ENCODE peak calls at places on chromosome 4, in six cellular contexts. One of them, this sample, is unnamed.

GRCh38 chr4:27474691-27475090 is 614.0 kb downstream of the STIM2 start:
- DNase-seq in spleen: no peak
- DNase-seq in GM23248: no peak
- DNase-seq in hepatocyte: no peak
- DNase-seq in OCI-LY7: no peak
- DNase-seq in GM12878: no peak
- DNase-seq in this sample: no peak

GRCh38 chr4:183485411-183486160 is 19.3 kb upstream of the ING2 start:
- DNase-seq in GM12878: no peak
- DNase-seq in hepatocyte: no peak
- DNase-seq in spleen: no peak
- DNase-seq in GM23248: peak; percentile 82
- DNase-seq in OCI-LY7: no peak
- DNase-seq in this sample: no peak

GRCh38 chr4:8044699-8045098 is 105.0 kb upstream of the AFAP1 start:
- DNase-seq in GM12878: no peak
- DNase-seq in GM23248: no peak
- DNase-seq in hepatocyte: no peak
- DNase-seq in OCI-LY7: no peak
- DNase-seq in spleen: no peak
- DNase-seq in this sample: no peak

GRCh38 chr4:5827108-5828004 is 65.5 kb downstream of the CRMP1 start:
- DNase-seq in spleen: peak; percentile 51
- DNase-seq in OCI-LY7: no peak
- DNase-seq in GM23248: peak; percentile 78
- DNase-seq in GM12878: no peak
- DNase-seq in hepatocyte: no peak
- DNase-seq in this sample: no peak

GRCh38 chr4:4415806-4416805 is 29.2 kb downstream of the NSG1 start:
- DNase-seq in GM12878: no peak
- DNase-seq in GM23248: no peak
- DNase-seq in hepatocyte: no peak
- DNase-seq in spleen: peak; percentile 41
- DNase-seq in OCI-LY7: no peak
- DNase-seq in this sample: no peak

GRCh38 chr4:32148120-32148666 is 1428.0 kb downstream of the PCDH7 start:
- DNase-seq in spleen: no peak
- DNase-seq in hepatocyte: no peak
- DNase-seq in OCI-LY7: no peak
- DNase-seq in GM23248: no peak
- DNase-seq in GM12878: no peak
- DNase-seq in this sample: no peak

GRCh38 chr4:77787969-77788368 is 31.2 kb downstream of the CNOT6L start:
- DNase-seq in GM23248: no peak
- DNase-seq in hepatocyte: no peak
- DNase-seq in spleen: no peak
- DNase-seq in GM12878: no peak
- DNase-seq in OCI-LY7: no peak
- DNase-seq in this sample: no peak

GRCh38 chr4:25129926-25130325 is 30.3 kb downstream of the SEPSECS start:
- DNase-seq in OCI-LY7: no peak
- DNase-seq in GM23248: no peak
- DNase-seq in hepatocyte: no peak
- DNase-seq in spleen: no peak
- DNase-seq in GM12878: no peak
- DNase-seq in this sample: no peak

GRCh38 chr4:119314356-119314755 is 7.6 kb downstream of the FABP2 start:
- DNase-seq in OCI-LY7: peak; percentile 57
- DNase-seq in GM12878: no peak
- DNase-seq in hepatocyte: peak; percentile 64
- DNase-seq in GM23248: peak; percentile 70
- DNase-seq in spleen: no peak
- DNase-seq in this sample: peak; percentile 36

GRCh38 chr4:1290165-1290977 is 680 bp downstream of the MAEA start:
- DNase-seq in GM23248: peak; percentile 68
- DNase-seq in OCI-LY7: peak; percentile 54
- DNase-seq in GM12878: no peak
- DNase-seq in spleen: peak; percentile 76
- DNase-seq in hepatocyte: peak; percentile 62
- DNase-seq in this sample: peak; percentile 31

GRCh38 chr4:155392486-155393184 is 15.9 kb upstream of the MAP9 start:
- DNase-seq in spleen: no peak
- DNase-seq in OCI-LY7: no peak
- DNase-seq in GM23248: peak; percentile 53
- DNase-seq in hepatocyte: peak; percentile 70
- DNase-seq in GM12878: no peak
- DNase-seq in this sample: no peak

GRCh38 chr4:963276-964225 is 9.8 kb downstream of the DGKQ start:
- DNase-seq in GM12878: no peak
- DNase-seq in hepatocyte: no peak
- DNase-seq in GM23248: no peak
- DNase-seq in OCI-LY7: no peak
- DNase-seq in spleen: peak; percentile 70
- DNase-seq in this sample: no peak

GRCh38 chr4:168731706-168732414 is 235.0 kb downstream of the PALLD start:
- DNase-seq in GM12878: no peak
- DNase-seq in OCI-LY7: no peak
- DNase-seq in spleen: no peak
- DNase-seq in GM23248: no peak
- DNase-seq in hepatocyte: no peak
- DNase-seq in this sample: no peak

GRCh38 chr4:168715889-168716288 is 219.0 kb downstream of the PALLD start:
- DNase-seq in GM23248: no peak
- DNase-seq in OCI-LY7: no peak
- DNase-seq in hepatocyte: no peak
- DNase-seq in GM12878: no peak
- DNase-seq in spleen: no peak
- DNase-seq in this sample: no peak

GRCh38 chr4:17168571-17168970 is 270.1 kb upstream of the LDB2 start:
- DNase-seq in GM23248: peak; percentile 86
- DNase-seq in GM12878: no peak
- DNase-seq in OCI-LY7: no peak
- DNase-seq in spleen: no peak
- DNase-seq in hepatocyte: peak; percentile 28
- DNase-seq in this sample: no peak
- H3K27ac ChIP-seq in GM23248: peak overlapping the region; percentile 36
- H3K27ac ChIP-seq in GM12878: no peak overlapping the region
- H3K27ac ChIP-seq in OCI-LY7: no peak overlapping the region
- H3K27ac ChIP-seq in spleen: no peak overlapping the region
- H3K27ac ChIP-seq in hepatocyte: no peak overlapping the region
- H3K27ac ChIP-seq in this sample: no peak overlapping the region

DNA sequence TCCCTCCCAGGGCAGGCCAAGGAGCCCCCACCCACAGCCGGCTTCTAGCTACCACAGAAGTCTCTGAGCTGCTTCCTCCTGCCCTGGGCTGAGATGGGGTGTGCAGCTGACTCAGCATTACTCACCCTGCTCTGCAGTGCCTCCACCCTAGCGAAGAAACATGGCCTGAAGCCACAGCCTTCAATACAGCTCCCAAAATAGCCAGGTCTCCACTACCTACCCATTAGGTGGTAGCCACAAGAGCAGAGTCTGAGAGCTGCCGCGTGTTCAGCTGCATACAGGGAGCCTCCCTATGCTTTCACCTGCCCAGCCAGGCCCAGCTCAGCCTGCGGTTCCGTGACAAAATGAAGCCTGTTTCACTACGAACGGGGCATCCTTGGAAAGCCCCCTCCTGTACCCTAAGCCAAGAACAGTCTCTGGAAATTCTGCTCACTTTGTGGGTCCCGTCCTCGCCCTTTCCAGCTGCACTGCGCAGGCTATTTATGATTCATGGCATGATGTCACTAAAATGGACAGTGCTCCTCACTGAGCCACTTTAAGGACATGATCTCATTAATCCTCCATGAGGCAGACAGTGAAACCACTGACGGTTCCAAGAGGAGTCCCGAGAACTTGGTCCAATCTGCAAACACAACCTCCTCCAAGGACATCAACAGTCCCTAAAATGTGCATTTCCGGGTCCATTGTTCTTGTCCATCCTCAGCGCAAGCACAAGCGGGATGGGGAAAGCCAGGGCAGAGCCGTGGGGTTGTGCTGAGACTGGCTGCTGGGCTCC is 20.2 kb downstream of the WDR1 start:
- DNase-seq in OCI-LY7: no peak
- DNase-seq in GM23248: peak; percentile 96
- DNase-seq in spleen: peak; percentile 90
- DNase-seq in GM12878: peak; percentile 60
- DNase-seq in hepatocyte: peak; percentile 64
- DNase-seq in this sample: peak; percentile 43
- H3K4me1 ChIP-seq in OCI-LY7: no peaks in the 10 kb centered on the region
- H3K4me1 ChIP-seq in GM23248: peaks cover 76% of the 10 kb centered on the region
- H3K4me1 ChIP-seq in spleen: peaks cover 58% of the 10 kb centered on the region
- H3K4me1 ChIP-seq in GM12878: peaks cover 40% of the 10 kb centered on the region
- H3K4me1 ChIP-seq in hepatocyte: peaks cover 18% of the 10 kb centered on the region
- H3K4me1 ChIP-seq in this sample: peaks cover 96% of the 10 kb centered on the region

GRCh38 chr4:103364066-103364465 is 165.9 kb upstream of the CENPE start:
- DNase-seq in spleen: no peak
- DNase-seq in GM12878: no peak
- DNase-seq in GM23248: peak; percentile 1
- DNase-seq in OCI-LY7: no peak
- DNase-seq in hepatocyte: no peak
- DNase-seq in this sample: no peak
- H3K4me3 ChIP-seq in spleen: no peak overlapping the region
- H3K4me3 ChIP-seq in GM12878: no peak overlapping the region
- H3K4me3 ChIP-seq in GM23248: no peak overlapping the region
- H3K4me3 ChIP-seq in OCI-LY7: no peak overlapping the region
- H3K4me3 ChIP-seq in hepatocyte: no peak overlapping the region
- H3K4me3 ChIP-seq in this sample: no peak overlapping the region

GRCh38 chr4:148477276-148477675 is 35.1 kb upstream of the NR3C2 start:
- DNase-seq in OCI-LY7: no peak
- DNase-seq in spleen: no peak
- DNase-seq in hepatocyte: no peak
- DNase-seq in GM23248: no peak
- DNase-seq in GM12878: no peak
- DNase-seq in this sample: no peak
- H3K27ac ChIP-seq in OCI-LY7: no peak overlapping the region
- H3K27ac ChIP-seq in spleen: no peak overlapping the region
- H3K27ac ChIP-seq in hepatocyte: no peak overlapping the region
- H3K27ac ChIP-seq in GM23248: no peak overlapping the region
- H3K27ac ChIP-seq in GM12878: no peak overlapping the region
- H3K27ac ChIP-seq in this sample: no peak overlapping the region

GRCh38 chr4:6951880-6952381 is 42.3 kb downstream of the TBC1D14 start:
- DNase-seq in spleen: peak; percentile 51
- DNase-seq in hepatocyte: no peak
- DNase-seq in OCI-LY7: no peak
- DNase-seq in GM23248: no peak
- DNase-seq in GM12878: no peak
- DNase-seq in this sample: no peak
- H3K4me1 ChIP-seq in spleen: no peaks in the 10 kb centered on the region
- H3K4me1 ChIP-seq in hepatocyte: peaks cover 38% of the 10 kb centered on the region
- H3K4me1 ChIP-seq in OCI-LY7: no peaks in the 10 kb centered on the region
- H3K4me1 ChIP-seq in GM23248: peaks cover 3% of the 10 kb centered on the region
- H3K4me1 ChIP-seq in GM12878: no peaks in the 10 kb centered on the region
- H3K4me1 ChIP-seq in this sample: peaks cover 19% of the 10 kb centered on the region

DNA sequence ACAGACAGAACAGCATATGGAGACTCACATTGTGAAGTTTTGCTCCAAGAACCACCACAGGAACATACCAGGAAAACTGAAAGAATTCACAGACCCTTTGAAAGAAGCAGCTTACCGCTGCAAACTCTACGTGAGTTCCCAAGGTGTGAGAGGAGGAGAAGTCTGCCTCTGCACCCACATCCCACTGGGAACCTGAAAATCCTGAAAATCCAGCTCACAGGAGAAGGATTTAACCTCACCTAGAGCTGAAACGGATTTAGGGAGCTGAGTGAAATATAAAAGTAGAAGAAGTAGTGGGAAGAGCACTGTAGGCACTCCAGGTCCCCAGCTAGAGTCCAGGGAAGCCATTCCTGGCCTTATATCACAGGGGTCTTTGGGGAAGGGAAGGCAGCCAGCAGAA is 80.0 kb downstream of the FHIP1A start:
- DNase-seq in hepatocyte: no peak
- DNase-seq in GM12878: no peak
- DNase-seq in GM23248: no peak
- DNase-seq in spleen: no peak
- DNase-seq in OCI-LY7: no peak
- DNase-seq in this sample: no peak
- H3K4me3 ChIP-seq in hepatocyte: no peak overlapping the region
- H3K4me3 ChIP-seq in GM12878: no peak overlapping the region
- H3K4me3 ChIP-seq in GM23248: no peak overlapping the region
- H3K4me3 ChIP-seq in spleen: no peak overlapping the region
- H3K4me3 ChIP-seq in OCI-LY7: no peak overlapping the region
- H3K4me3 ChIP-seq in this sample: no peak overlapping the region

DNA sequence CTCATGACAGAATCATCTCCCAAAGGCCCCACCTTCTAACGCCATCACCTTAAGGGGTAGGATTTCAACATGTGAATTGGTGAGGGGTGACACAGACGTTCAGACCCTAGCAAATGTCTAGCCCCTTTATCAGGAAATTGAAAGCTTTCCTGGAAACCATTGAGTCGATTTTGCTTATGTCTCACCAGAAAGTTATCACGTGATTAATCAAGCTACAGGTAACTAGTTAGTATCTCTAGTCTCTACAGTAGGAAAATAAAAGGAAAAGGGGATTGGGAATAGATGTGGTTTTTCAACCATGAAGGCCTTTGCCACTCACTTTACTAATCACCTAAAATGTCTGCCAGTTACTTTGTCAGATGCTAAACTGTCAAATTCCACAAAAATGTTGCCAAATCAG is 1133.0 kb downstream of the PDHA2 start:
- DNase-seq in GM12878: no peak
- DNase-seq in OCI-LY7: no peak
- DNase-seq in spleen: no peak
- DNase-seq in GM23248: no peak
- DNase-seq in hepatocyte: no peak
- DNase-seq in this sample: no peak
- H3K27ac ChIP-seq in GM12878: no peak overlapping the region
- H3K27ac ChIP-seq in OCI-LY7: no peak overlapping the region
- H3K27ac ChIP-seq in spleen: no peak overlapping the region
- H3K27ac ChIP-seq in GM23248: no peak overlapping the region
- H3K27ac ChIP-seq in hepatocyte: no peak overlapping the region
- H3K27ac ChIP-seq in this sample: no peak overlapping the region

DNA sequence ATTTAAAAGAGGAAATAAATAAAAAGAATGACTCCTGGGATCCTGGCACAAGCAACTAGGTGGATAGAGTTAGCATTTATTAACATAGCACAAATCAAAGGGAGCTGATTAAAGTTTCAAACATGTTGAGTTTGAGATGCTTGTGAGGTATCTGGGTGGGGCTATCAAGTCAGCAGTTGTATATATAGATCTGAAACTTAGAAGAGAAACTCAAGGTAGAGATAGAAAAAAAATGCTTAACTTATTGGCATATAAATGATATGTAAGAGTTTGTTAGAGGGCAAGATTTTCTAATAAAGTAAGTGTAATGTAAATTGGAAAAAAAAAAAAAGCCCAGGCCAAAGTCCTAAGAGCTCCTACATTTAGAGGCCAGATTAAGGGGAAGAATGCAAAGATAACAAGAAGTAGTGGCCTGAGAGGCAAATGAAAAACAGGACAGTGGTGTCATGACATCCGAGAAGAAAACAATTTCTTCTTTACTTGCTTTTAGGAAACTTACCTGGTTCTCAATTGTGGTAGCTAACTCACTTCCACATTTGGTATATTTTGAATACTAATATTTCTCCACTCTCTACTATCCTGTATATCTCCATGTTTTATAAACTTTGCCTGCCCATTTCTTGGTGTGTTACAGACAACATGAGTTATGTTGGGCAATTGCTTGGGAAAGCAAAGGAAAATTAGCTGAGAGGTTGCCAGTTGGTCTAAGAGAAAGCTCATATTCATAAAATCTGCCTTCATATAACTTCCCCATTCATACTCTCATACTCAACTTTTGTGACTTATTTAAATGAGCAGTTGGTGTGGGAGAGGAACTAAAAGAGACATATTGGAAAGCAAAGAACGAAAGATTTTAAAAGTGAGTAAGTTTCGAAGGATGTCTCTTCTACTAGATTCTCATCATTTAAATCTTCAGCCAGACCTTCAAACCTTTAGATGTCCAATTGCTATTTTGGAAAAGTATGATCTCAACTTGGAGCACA is 169.3 kb downstream of the PARM1 start:
- DNase-seq in hepatocyte: no peak
- DNase-seq in OCI-LY7: no peak
- DNase-seq in GM23248: no peak
- DNase-seq in spleen: no peak
- DNase-seq in GM12878: no peak
- DNase-seq in this sample: no peak
- H3K4me1 ChIP-seq in hepatocyte: peaks cover 4% of the 10 kb centered on the region
- H3K4me1 ChIP-seq in OCI-LY7: no peaks in the 10 kb centered on the region
- H3K4me1 ChIP-seq in GM23248: no peaks in the 10 kb centered on the region
- H3K4me1 ChIP-seq in spleen: no peaks in the 10 kb centered on the region
- H3K4me1 ChIP-seq in GM12878: peaks cover 34% of the 10 kb centered on the region
- H3K4me1 ChIP-seq in this sample: no peaks in the 10 kb centered on the region

This sample was measured in CD4-positive, CD25-positive, alpha-beta regulatory T cell.